ENCODE peak calls at places on chromosomes 4 and X, in four cellular contexts. T is NT2/D1, Z is GM12878, J is H1. G is an unnamed sample.

GRCh38 chr4:174516345-174516744 is 5.9 kb downstream of the HPGD start:
- DNase-seq in J (no peak), T (no peak), Z (no peak), G (no peak)

GRCh38 chr4:5963611-5964010 is 54.6 kb downstream of the C4orf50 start:
- DNase-seq in Z (no peak), T (peak; percentile 36), J (no peak), G (no peak)

GRCh38 chr4:152894673-152895072 is 41.5 kb upstream of the FHDC1 start:
- DNase-seq in J (no peak), Z (no peak), T (no peak), G (no peak)

GRCh38 chr4:997375-998071 is 4.3 kb upstream of the SLC26A1 start:
- DNase-seq in Z (no peak), J (no peak), T (no peak), G (no peak)

GRCh38 chr4:122762520-122762919 is 30.0 kb downstream of the BBS12 start:
- DNase-seq in J (no peak), Z (no peak), T (no peak), G (peak; percentile 18)

GRCh38 chrX:23493941-23494374 is 159.3 kb downstream of the PTCHD1 start:
- DNase-seq in Z (no peak), T (no peak), J (no peak), G (no peak)

GRCh38 chrX:69145281-69145680 is 20.0 kb downstream of the PJA1 start:
- DNase-seq in Z (no peak), T (no peak), J (no peak), G (no peak)

GRCh38 chr4:147754037-147754445 is 22.2 kb downstream of the ARHGAP10 start:
- DNase-seq in J (no peak), Z (no peak), T (no peak), G (no peak)

GRCh38 chr4:185535818-185536729 is 767 bp upstream of the PDLIM3 start:
- DNase-seq in J (no peak), Z (no peak), T (no peak), G (no peak)

GRCh38 chr4:73221734-73222133 is 36.9 kb downstream of the ANKRD17 start:
- DNase-seq in Z (no peak), T (no peak), J (no peak), G (no peak)

GRCh38 chr4:108118505-108118904 is 50.2 kb downstream of the LEF1 start:
- DNase-seq in T (no peak), Z (peak; percentile 66), J (no peak), G (peak; percentile 43)

GRCh38 chrX:110173192-110174175 is 144.4 kb downstream of the AMMECR1 start:
- DNase-seq in T (no peak), Z (no peak), J (no peak), G (no peak)

GRCh38 chrX:15619053-15619772 is 18.5 kb upstream of the ACE2 start:
- DNase-seq in Z (no peak), J (no peak), T (no peak), G (no peak)

GRCh38 chr4:141131738-141132688 is 1.3 kb downstream of the RNF150 start:
- DNase-seq in Z (no peak), T (no peak), J (no peak), G (no peak)

GRCh38 chrX:39528161-39528560 is 569.6 kb downstream of the BCOR start:
- DNase-seq in T (no peak), J (no peak), Z (no peak), G (no peak)

GRCh38 chr4:121256346-121256745 is 92.2 kb upstream of the TNIP3 start:
- DNase-seq in T (no peak), Z (peak; percentile 77), J (no peak), G (no peak)

GRCh38 chr4:122815248-122815647 is 11.4 kb upstream of the FGF2 start:
- DNase-seq in J (no peak), Z (no peak), T (no peak), G (no peak)

DNA sequence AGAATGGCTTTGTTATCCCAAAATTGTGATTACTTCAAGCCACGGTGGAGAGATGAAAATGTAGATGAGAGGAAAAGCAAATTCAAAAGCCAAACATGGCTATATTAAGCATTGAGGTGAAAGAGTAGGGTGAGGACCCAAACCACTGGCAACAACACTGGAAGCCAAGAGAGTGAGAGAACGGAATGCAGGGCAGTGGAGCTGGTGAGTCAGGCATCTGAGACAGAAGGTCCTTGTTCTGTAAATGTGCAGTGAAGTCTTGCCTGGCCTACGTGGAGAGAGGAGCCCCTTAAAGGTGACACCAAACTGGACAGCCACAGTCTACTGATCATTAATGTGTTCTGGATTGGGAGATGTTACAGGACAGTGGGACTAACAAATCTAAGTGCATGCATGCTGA is 22.8 kb upstream of the SEC24B start:
- DNase-seq in T (no peak), Z (no peak), J (no peak), G (no peak)
- TF ChIP-seq SUZ12 in T (no peak), Z (no peak), J (no peak), G (no peak)

GRCh38 chr4:124974163-124974562 is 261.6 kb upstream of the ANKRD50 start:
- DNase-seq in Z (no peak), T (no peak), J (no peak), G (no peak)
- TF ChIP-seq ZNF274 in Z (no peak), T (no peak), J (no peak), G (no peak)

DNA sequence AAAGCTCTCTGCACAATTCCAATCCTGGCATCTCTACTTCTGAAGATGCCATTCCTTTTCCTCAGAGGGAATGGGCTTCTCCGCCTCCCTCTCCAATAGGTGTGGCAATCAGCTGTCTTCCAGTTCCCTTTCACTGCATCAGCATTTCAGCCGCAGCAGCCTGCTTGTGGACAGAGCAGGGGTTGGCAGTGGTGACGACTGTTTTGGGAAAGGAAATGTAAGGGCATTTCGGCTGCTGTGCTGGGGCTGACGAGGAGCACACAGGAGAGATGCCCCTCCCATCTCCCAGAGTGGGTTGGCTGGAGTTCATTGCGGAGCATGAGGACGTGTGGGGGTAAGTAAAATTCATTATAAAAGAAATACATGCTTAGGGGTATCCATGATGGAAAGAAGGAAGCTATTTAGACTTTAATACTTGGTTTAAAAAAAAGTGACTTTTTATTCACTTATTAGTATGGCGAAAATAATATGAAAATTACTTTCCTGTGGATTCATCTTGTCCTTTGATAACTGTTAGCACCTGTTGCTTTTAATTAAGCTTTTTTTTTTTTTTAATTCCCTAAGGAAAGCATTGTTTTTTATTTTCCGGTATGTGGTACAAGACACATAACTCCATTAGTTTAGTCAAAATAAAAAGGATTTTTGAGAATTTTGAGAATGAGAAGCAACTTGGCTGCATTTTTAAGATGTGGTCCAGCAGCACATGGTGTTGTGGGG is at the start of gene LIMCH1:
- DNase-seq in Z (no peak), J (peak; percentile 9), T (no peak), G (no peak)
- TF ChIP-seq SUZ12 in Z (no peak), J (no peak), T (no peak), G (no peak)

DNA sequence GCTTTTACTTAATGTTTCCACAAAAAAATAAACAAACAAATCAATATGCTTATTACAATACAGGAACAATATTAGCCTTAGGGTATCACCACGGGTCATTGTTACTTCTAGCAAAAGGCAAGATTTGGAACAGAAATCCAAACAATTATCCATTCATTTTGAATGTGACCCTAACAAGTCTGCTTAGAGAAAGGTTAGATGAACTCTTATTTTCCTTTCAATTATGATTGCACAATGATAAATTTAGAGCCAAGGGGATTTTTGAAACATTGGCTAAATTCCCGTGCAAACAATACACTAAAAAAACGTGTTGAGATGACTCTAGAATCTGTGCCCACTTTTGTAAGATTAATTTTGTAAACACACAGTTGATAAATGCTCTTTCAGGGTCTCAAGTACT is 474.7 kb downstream of the PCDH7 start:
- DNase-seq in T (no peak), Z (no peak), J (no peak), G (no peak)
- TF ChIP-seq ZNF274 in T (no peak), Z (no peak), J (no peak), G (no peak)

GRCh38 chr4:103091601-103092223 is 7.9 kb downstream of the BDH2 start:
- DNase-seq in J (no peak), Z (peak; percentile 59), T (peak; percentile 27), G (peak; percentile 72)
- TF ChIP-seq SUZ12 in J (no peak), Z (no peak), T (no peak), G (no peak)

DNA sequence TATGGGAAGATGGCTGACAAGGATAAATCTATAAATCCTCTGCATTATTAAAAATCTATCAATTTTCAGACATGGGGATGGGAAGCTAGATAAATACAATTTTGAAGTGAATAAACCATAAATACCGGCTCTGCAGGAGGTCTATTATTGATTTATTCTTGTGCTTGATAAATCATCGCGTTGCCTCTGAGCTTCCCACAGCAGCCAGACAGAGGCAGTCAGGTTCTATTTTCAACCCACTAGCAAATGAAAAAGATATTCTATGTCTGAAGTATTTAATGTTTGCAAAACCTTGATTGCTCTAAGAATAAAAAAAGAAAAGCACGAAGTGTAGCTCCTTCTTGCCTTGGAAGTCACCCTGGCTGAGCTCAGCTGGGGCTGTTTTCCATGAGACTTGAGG is 216.2 kb downstream of the DHRSX start:
- DNase-seq in Z (no peak), J (no peak), T (no peak), G (no peak)
- TF ChIP-seq ZNF274 in Z (no peak), J (no peak), T (no peak), G (no peak)

GRCh38 chr4:38985363-38986065 is 46.7 kb downstream of the TMEM156 start:
- DNase-seq in Z (no peak), T (no peak), J (no peak), G (no peak)
- TF ChIP-seq SUZ12 in Z (no peak), T (no peak), J (no peak), G (no peak)

G was measured in HepG2.